ENCODE peak calls at places on chromosome X, in eight cellular contexts. Q is aorta, X is lower lobe of right lung, D is body of pancreas, B is endothelial cell of umbilical vein, A is hepatocyte, I is uterus, H is gastrocnemius medialis. F is an unnamed sample.

GRCh38 chrX:42930951-42931350 is 153.0 kb upstream of the PPP1R2C start:
- DNase-seq in Q (no peak), X (no peak), D (no peak), B (no peak), A (no peak), I (no peak), H (no peak), F (no peak)

GRCh38 chrX:28491941-28492340 is 95.3 kb upstream of the IL1RAPL1 start:
- DNase-seq in Q (no peak), X (no peak), D (no peak), B (no peak), A (no peak), I (no peak), H (no peak), F (no peak)

GRCh38 chrX:152833378-152833777 is 2.5 kb downstream of the NSDHL start:
- DNase-seq in Q (no peak), X (no peak), D (peak; percentile 8), B (no peak), A (peak; percentile 21), I (no peak), H (no peak), F (no peak)

GRCh38 chrX:23902419-23902818 is 5.3 kb downstream of the APOO start:
- DNase-seq in Q (no peak), X (no peak), D (no peak), B (peak; percentile 83), A (peak; percentile 78), I (no peak), H (no peak), F (no peak)

GRCh38 chrX:49039598-49040375 is 3.4 kb downstream of the TFE3 start:
- DNase-seq in Q (peak; percentile 80), X (peak; percentile 78), D (peak; percentile 69), B (peak; percentile 85), A (peak; percentile 93), I (peak; percentile 89), H (peak; percentile 38), F (peak; percentile 18)

GRCh38 chrX:20523626-20524312 is 257.1 kb upstream of the RPS6KA3 start:
- DNase-seq in Q (no peak), X (no peak), D (no peak), B (no peak), A (no peak), I (no peak), H (no peak), F (no peak)

GRCh38 chrX:9566150-9566621 is 101.3 kb downstream of the TBL1X start:
- DNase-seq in Q (peak; percentile 84), X (no peak), D (peak; percentile 73), B (peak; percentile 76), A (peak; percentile 28), I (peak; percentile 67), H (peak; percentile 26), F (no peak)

GRCh38 chrX:28581522-28581921 is 5.7 kb upstream of the IL1RAPL1 start:
- DNase-seq in Q (no peak), X (no peak), D (no peak), B (no peak), A (no peak), I (no peak), H (no peak), F (no peak)

GRCh38 chrX:23788946-23789345 is 6.0 kb downstream of the SAT1 start:
- DNase-seq in Q (no peak), X (no peak), D (no peak), B (no peak), A (no peak), I (no peak), H (no peak), F (no peak)

GRCh38 chrX:68286076-68286475 is 147.2 kb downstream of the OPHN1 start:
- DNase-seq in Q (no peak), X (no peak), D (no peak), B (no peak), A (no peak), I (no peak), H (no peak), F (no peak)

GRCh38 chrX:7062276-7062675 is 85.2 kb upstream of the STS start:
- DNase-seq in Q (no peak), X (no peak), D (no peak), B (peak; percentile 1), A (no peak), I (no peak), H (no peak), F (no peak)

GRCh38 chrX:34875204-34875603 is 67.4 kb upstream of the FAM47B start:
- DNase-seq in Q (no peak), X (no peak), D (no peak), B (peak; percentile 1), A (no peak), I (no peak), H (peak; percentile 11), F (no peak)

GRCh38 chrX:122188751-122189150 is 995.3 kb upstream of the GRIA3 start:
- DNase-seq in Q (no peak), X (no peak), D (no peak), B (no peak), A (no peak), I (no peak), H (no peak), F (no peak)

GRCh38 chrX:15930585-15930984 is 76.0 kb upstream of the AP1S2 start:
- DNase-seq in Q (no peak), X (no peak), D (no peak), B (peak; percentile 36), A (peak; percentile 58), I (no peak), H (no peak), F (no peak)

GRCh38 chrX:106302304-106302703 is 134.2 kb downstream of the PWWP3B start:
- DNase-seq in Q (no peak), X (no peak), D (peak; percentile 12), B (no peak), A (peak; percentile 19), I (no peak), H (no peak), F (no peak)

DNA sequence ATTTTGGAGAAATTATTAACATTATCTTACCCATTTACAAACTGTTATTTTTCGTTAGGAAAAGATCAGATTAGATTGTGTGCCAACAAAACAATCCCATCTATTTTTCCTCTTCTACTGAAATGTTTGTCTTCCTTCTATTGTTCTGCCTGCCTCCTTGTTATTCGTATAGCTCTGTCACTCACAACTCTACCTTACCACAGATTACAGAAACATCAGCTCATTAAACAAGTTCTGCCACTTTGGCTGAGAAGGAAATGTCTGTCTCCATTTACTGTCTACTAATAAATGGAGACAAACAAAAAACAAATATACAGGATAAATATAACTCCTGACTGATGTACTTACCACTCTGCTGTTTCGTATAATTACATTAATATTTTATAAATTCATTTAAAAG is 211.4 kb downstream of the ENOX2 start:
- DNase-seq in Q (no peak), X (no peak), D (no peak), B (peak; percentile 61), A (no peak), I (no peak), H (no peak), F (no peak)
- H3K4me3 ChIP-seq in Q (no peak overlapping the region), X (no peak overlapping the region), D (no peak overlapping the region), B (no peak overlapping the region), A (no peak overlapping the region), I (no peak overlapping the region), H (no peak overlapping the region), F (no peak overlapping the region)

DNA sequence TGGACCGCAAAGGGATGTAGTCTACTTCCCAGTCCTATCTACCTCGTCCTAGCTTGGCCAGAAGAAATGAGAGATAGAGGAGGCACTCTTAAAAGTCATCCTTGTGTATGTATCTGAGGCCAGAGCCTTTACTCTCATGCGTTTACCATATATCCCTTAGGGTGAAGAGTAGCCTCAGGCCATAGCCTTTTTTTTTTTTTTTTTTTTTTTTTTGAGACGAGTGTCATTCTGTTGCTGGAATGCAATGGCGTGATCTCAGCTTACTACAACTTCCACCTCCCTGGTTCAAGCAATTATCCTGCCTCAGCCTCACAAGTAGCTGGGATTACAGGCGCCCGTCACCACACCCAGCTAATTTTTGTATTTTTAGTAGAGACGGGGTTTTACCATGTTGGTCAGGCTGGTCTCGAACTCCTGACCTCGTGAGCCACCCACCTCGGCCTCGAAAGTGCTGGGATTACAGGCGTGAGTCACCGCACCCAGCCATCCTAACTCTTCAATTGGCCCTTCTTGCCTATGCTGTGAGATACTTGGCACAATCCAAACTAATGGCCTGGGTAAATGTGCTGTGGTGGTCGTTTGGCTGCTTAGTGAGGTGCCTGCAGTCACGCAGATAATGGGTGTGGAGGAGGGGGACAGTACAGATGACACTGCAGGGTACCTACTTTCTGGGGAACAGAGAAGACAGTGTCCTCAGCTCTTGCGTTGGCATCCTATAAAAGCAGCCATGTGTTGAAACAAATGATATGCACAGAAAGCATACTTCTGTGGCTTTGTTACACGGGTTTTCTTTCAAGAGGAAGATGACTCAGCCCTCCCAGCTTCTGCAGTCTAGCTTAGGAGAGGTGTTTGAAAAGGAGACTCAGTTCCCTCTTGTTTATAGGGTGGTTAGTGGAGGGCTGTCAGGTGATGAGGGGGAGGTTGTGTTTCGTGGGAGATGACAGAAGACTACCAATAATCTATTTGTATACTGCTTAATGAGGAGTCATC is 10.4 kb upstream of the DGAT2L6 start:
- DNase-seq in Q (no peak), X (no peak), D (no peak), B (peak; percentile 53), A (no peak), I (no peak), H (no peak), F (no peak)
- H3K27ac ChIP-seq in Q (no peak overlapping the region), X (no peak overlapping the region), D (no peak overlapping the region), B (peak overlapping the region; percentile 48), A (peak overlapping the region; percentile 43), I (no peak overlapping the region), H (no peak overlapping the region), F (no peak overlapping the region)

DNA sequence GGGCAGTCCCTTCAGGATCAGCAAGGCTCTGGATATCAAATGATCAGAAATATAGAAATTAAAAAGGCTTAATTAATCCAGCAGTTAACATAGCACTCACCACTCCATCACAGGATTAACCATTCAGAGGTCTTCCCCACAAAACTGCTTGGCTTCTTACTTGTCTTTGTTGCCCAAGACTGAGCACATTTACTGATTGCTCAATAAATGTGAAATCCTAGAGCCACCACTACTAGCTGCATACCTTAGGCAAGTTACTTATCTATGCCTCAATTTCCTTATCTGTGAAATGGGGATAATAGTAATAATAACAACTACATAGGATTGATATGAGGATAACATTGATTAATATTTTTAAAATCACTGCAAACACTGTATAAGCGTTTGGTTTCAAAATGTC is 124.2 kb downstream of the ARHGAP6 start:
- DNase-seq in Q (no peak), X (no peak), D (no peak), B (no peak), A (no peak), I (no peak), H (no peak), F (no peak)
- H3K4me3 ChIP-seq in Q (no peak overlapping the region), X (no peak overlapping the region), D (no peak overlapping the region), B (no peak overlapping the region), A (no peak overlapping the region), I (no peak overlapping the region), H (no peak overlapping the region), F (no peak overlapping the region)

GRCh38 chrX:1455948-1456280 is 3.2 kb upstream of the ASMTL start:
- DNase-seq in Q (no peak), X (no peak), D (no peak), B (no peak), A (no peak), I (no peak), H (no peak), F (no peak)

GRCh38 chrX:1451676-1452496 is 823 bp downstream of the ASMTL start:
- DNase-seq in Q (no peak), X (no peak), D (no peak), B (no peak), A (no peak), I (peak; percentile 44), H (no peak), F (no peak)

GRCh38 chrX:1453390-1453783 is 678 bp upstream of the ASMTL start:
- DNase-seq in Q (peak; percentile 91), X (peak; percentile 87), D (no peak), B (no peak), A (no peak), I (no peak), H (no peak), F (peak; percentile 79)

GRCh38 chrX:1452497-1453389 is at the start of gene ASMTL:
- DNase-seq in Q (peak; percentile 100), X (peak; percentile 100), D (peak; percentile 100), B (peak; percentile 99), A (peak; percentile 100), I (peak; percentile 100), H (peak; percentile 100), F (peak; percentile 100)

GRCh38 chrX:1453951-1454785 is 1.5 kb upstream of the ASMTL start:
- DNase-seq in Q (peak; percentile 93), X (peak; percentile 90), D (peak; percentile 82), B (peak; percentile 88), A (peak; percentile 90), I (peak; percentile 82), H (peak; percentile 57), F (peak; percentile 79)
- H3K27ac ChIP-seq in Q (no peak overlapping the region), X (no peak overlapping the region), D (no peak overlapping the region), B (no peak overlapping the region), A (no peak overlapping the region), I (peak overlapping the region; percentile 97), H (peak overlapping the region; percentile 61), F (peak overlapping the region; percentile 93)